ENCODE peak calls at places on chromosomes 2 and 18, in six cellular contexts. One of them, this sample, is unnamed.

GRCh38 chr2:105780606-105781005 is 35.9 kb downstream of the NCK2 start:
- ATAC-seq in A549: no peak
- ATAC-seq in GM12878: no peak
- ATAC-seq in HepG2: no peak
- ATAC-seq in upper lobe of left lung: no peak
- ATAC-seq in K562: no peak
- ATAC-seq in this sample: no peak

GRCh38 chr2:68472796-68473414 is 5.5 kb downstream of the APLF start:
- ATAC-seq in A549: no peak
- ATAC-seq in HepG2: no peak
- ATAC-seq in upper lobe of left lung: no peak
- ATAC-seq in GM12878: no peak
- ATAC-seq in K562: no peak
- ATAC-seq in this sample: no peak

GRCh38 chr2:31286230-31286629 is 52.3 kb downstream of the EHD3 start:
- ATAC-seq in upper lobe of left lung: no peak
- ATAC-seq in K562: no peak
- ATAC-seq in HepG2: no peak
- ATAC-seq in A549: no peak
- ATAC-seq in GM12878: no peak
- ATAC-seq in this sample: no peak

GRCh38 chr2:96689431-96689991 is 46.9 kb downstream of the FER1L5 start:
- ATAC-seq in HepG2: no peak
- ATAC-seq in K562: no peak
- ATAC-seq in A549: no peak
- ATAC-seq in GM12878: no peak
- ATAC-seq in upper lobe of left lung: no peak
- ATAC-seq in this sample: no peak

GRCh38 chr18:40985441-40985840 is 969.6 kb upstream of the PIK3C3 start:
- ATAC-seq in HepG2: no peak
- ATAC-seq in upper lobe of left lung: no peak
- ATAC-seq in A549: no peak
- ATAC-seq in K562: no peak
- ATAC-seq in GM12878: no peak
- ATAC-seq in this sample: no peak

GRCh38 chr2:191713837-191714236 is 35.9 kb downstream of the NABP1 start:
- ATAC-seq in K562: peak
- ATAC-seq in A549: peak
- ATAC-seq in GM12878: peak
- ATAC-seq in upper lobe of left lung: no peak
- ATAC-seq in HepG2: peak
- ATAC-seq in this sample: no peak

GRCh38 chr2:105518897-105519296 is 120.0 kb upstream of the FHL2 start:
- ATAC-seq in K562: peak
- ATAC-seq in upper lobe of left lung: no peak
- ATAC-seq in GM12878: no peak
- ATAC-seq in A549: no peak
- ATAC-seq in HepG2: peak
- ATAC-seq in this sample: no peak

GRCh38 chr18:64100136-64100922 is 48.6 kb downstream of the LINC00305 start:
- ATAC-seq in A549: no peak
- ATAC-seq in HepG2: no peak
- ATAC-seq in K562: no peak
- ATAC-seq in upper lobe of left lung: no peak
- ATAC-seq in GM12878: peak
- ATAC-seq in this sample: no peak

GRCh38 chr2:236348279-236348678 is 84.1 kb upstream of the ASB18 start:
- ATAC-seq in A549: no peak
- ATAC-seq in K562: no peak
- ATAC-seq in HepG2: no peak
- ATAC-seq in upper lobe of left lung: no peak
- ATAC-seq in GM12878: no peak
- ATAC-seq in this sample: no peak

GRCh38 chr2:202778217-202778616 is 93.3 kb downstream of the ICA1L start:
- ATAC-seq in A549: no peak
- ATAC-seq in GM12878: peak
- ATAC-seq in HepG2: no peak
- ATAC-seq in K562: no peak
- ATAC-seq in upper lobe of left lung: no peak
- ATAC-seq in this sample: no peak

GRCh38 chr2:96098900-96099590 is 17.3 kb downstream of the ADRA2B start:
- ATAC-seq in A549: no peak
- ATAC-seq in GM12878: no peak
- ATAC-seq in HepG2: peak
- ATAC-seq in K562: no peak
- ATAC-seq in upper lobe of left lung: no peak
- ATAC-seq in this sample: peak

GRCh38 chr18:3207565-3207964 is 12.2 kb downstream of the MYOM1 start:
- ATAC-seq in K562: peak
- ATAC-seq in A549: peak
- ATAC-seq in HepG2: peak
- ATAC-seq in GM12878: no peak
- ATAC-seq in upper lobe of left lung: no peak
- ATAC-seq in this sample: no peak

GRCh38 chr18:48941672-48942071 is 9.1 kb downstream of the SMAD7 start:
- ATAC-seq in K562: no peak
- ATAC-seq in A549: no peak
- ATAC-seq in GM12878: no peak
- ATAC-seq in HepG2: no peak
- ATAC-seq in upper lobe of left lung: no peak
- ATAC-seq in this sample: no peak

GRCh38 chr18:48943333-48943732 is 7.4 kb downstream of the SMAD7 start:
- ATAC-seq in K562: no peak
- ATAC-seq in upper lobe of left lung: no peak
- ATAC-seq in HepG2: no peak
- ATAC-seq in A549: no peak
- ATAC-seq in GM12878: no peak
- ATAC-seq in this sample: no peak

GRCh38 chr18:48943736-48944527 is 6.8 kb downstream of the SMAD7 start:
- ATAC-seq in HepG2: no peak
- ATAC-seq in A549: no peak
- ATAC-seq in upper lobe of left lung: no peak
- ATAC-seq in K562: no peak
- ATAC-seq in GM12878: no peak
- ATAC-seq in this sample: no peak

GRCh38 chr18:48942086-48942485 is 8.7 kb downstream of the SMAD7 start:
- ATAC-seq in HepG2: no peak
- ATAC-seq in upper lobe of left lung: no peak
- ATAC-seq in A549: no peak
- ATAC-seq in K562: no peak
- ATAC-seq in GM12878: no peak
- ATAC-seq in this sample: no peak

DNA sequence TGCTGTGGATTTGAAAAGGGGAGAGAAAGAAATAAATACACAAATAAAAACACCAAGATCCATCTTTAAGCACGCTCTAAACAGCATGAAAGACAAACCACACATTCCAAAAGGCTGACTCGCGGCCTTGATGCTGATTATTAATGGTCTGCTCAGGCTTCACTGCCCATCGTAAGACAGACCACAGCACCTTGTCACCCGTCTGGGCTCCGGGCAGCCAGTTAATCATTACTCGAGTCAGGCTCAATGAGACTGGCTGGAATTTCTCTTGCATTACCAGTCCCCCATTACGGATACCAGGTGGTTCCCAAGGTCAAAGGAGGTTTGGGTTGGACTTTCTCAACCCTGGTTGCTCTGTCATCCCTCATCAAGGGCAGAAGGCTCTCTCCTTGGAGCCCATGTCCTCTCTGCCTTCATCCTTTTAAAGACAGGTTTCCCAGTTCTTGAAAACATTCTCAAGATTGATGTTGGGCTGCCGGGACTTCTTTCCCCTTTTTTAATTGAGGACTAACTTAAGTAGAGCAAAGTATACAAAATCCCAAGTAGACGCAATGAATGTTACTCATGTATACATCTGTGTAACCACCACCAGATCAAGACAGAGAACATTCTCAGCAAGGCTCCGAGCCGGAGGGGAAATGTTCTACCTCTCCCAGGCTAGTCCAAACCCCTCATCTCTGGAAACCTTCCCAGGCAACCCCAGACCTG is 8.1 kb downstream of the SMAD7 start:
- ATAC-seq in GM12878: peak
- ATAC-seq in K562: no peak
- ATAC-seq in upper lobe of left lung: no peak
- ATAC-seq in A549: peak
- ATAC-seq in HepG2: peak
- ATAC-seq in this sample: no peak
- TF ChIP-seq EP300 in GM12878: no peak
- TF ChIP-seq EP300 in K562: no peak
- TF ChIP-seq EP300 in upper lobe of left lung: no peak
- TF ChIP-seq EP300 in A549: peak
- TF ChIP-seq EP300 in HepG2: no peak
- TF ChIP-seq EP300 in this sample: no peak

DNA sequence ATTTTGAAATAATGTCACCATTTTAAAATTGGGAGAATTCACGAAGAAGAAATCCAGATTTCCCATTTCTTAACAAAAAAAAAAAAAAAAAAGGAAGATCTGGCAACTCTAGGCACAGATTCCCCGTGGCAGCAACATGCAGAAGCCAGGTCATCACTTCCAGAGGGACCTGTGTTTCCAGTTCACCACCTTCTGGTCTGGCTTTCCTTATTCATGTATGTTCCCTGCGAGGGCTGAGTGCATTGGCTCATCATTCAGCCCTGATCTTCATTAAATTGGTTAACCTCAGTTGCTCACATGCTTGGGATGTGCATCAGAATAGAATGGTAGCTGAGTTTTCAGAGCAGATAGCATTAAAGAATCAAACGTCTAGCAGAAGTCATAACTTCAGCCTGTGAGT is 25.0 kb upstream of the MAP3K20 start:
- ATAC-seq in HepG2: no peak
- ATAC-seq in A549: no peak
- ATAC-seq in GM12878: no peak
- ATAC-seq in K562: peak
- ATAC-seq in upper lobe of left lung: no peak
- ATAC-seq in this sample: no peak
- TF ChIP-seq EP300 in HepG2: no peak
- TF ChIP-seq EP300 in A549: no peak
- TF ChIP-seq EP300 in GM12878: no peak
- TF ChIP-seq EP300 in K562: no peak
- TF ChIP-seq EP300 in upper lobe of left lung: no peak
- TF ChIP-seq EP300 in this sample: no peak

GRCh38 chr2:214389334-214389733 is 21.5 kb upstream of the VWC2L start:
- ATAC-seq in A549: no peak
- ATAC-seq in upper lobe of left lung: no peak
- ATAC-seq in GM12878: no peak
- ATAC-seq in HepG2: no peak
- ATAC-seq in K562: no peak
- ATAC-seq in this sample: no peak
- TF ChIP-seq EP300 in A549: no peak
- TF ChIP-seq EP300 in upper lobe of left lung: no peak
- TF ChIP-seq EP300 in GM12878: no peak
- TF ChIP-seq EP300 in HepG2: no peak
- TF ChIP-seq EP300 in K562: no peak
- TF ChIP-seq EP300 in this sample: no peak

DNA sequence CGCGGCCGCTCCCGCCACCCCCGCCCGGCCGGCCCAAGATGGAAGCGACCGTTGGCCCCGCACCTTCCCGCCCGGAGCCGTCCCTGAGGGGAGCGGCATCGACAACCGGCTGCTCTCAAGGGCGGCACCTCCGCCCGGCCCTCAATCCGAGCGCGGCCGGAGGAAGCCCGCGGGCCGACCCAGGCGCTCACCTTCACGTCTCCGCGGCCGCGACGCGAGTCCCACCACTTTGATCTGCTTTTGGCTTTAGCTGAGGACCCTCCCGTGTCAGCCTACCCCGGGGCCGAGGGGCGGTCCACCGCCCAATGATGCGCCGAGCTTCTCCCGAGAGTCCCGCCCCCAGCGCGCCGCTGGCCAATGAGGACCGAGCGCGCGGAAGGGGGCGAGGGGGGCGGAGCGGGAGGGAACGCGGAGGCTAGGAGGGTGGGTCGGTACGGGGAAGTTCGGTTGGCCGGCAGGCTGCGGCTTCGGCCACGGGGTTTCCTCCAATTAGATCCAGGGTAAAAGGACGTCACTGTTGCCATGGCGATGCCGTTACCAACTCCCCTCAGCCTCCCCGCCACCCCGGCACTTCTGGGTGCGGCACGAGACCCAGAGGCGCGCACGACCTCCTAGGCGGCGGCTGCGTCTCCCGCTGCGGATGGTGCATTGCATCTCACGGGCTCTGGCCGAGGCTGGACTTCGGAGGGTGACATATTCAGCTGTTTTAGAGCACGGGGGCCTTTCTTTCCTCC is at the start of gene YWHAQ:
- ATAC-seq in K562: peak
- ATAC-seq in HepG2: peak
- ATAC-seq in upper lobe of left lung: peak
- ATAC-seq in GM12878: peak
- ATAC-seq in A549: peak
- ATAC-seq in this sample: peak
- TF ChIP-seq EP300 in K562: peak
- TF ChIP-seq EP300 in HepG2: peak
- TF ChIP-seq EP300 in upper lobe of left lung: no peak
- TF ChIP-seq EP300 in GM12878: peak
- TF ChIP-seq EP300 in A549: no peak
- TF ChIP-seq EP300 in this sample: no peak

DNA sequence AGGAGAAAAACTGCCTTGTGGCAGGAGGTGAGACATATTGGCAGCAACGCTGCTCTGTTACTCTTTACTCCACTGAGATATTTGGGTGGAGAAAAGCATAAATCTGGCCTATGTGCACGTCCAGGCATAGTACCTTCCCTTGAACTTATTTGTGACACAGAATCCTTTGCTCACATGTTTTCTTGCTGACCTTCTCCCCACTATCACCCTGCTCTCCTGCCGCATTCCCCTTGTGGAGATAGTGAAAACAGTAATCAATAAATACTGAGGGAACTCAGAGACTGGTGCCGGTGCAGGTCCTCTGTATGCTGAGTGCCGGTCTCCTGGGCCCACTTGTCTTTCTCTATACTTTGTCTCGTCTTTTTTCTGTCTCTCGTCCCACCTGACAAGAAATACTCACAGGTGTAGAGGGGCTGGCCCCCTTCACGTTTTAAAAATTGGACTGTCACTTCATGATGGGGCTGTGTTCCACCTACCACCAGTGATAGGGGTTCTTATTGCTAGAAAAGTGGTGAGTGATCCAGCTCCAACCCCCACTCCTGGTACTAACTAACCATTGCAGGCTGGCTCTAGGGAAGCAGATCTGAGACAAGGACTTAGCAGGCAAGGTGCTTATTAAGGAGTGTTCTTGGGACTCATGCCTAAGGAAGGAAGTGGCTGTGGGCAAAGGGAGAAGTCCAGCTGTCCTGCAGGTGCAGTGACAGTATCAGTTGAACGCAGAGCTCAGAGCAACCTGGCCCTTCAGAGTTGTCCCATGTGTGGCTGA is 51.7 kb downstream of the LONRF2 start:
- ATAC-seq in GM12878: no peak
- ATAC-seq in HepG2: no peak
- ATAC-seq in upper lobe of left lung: no peak
- ATAC-seq in K562: no peak
- ATAC-seq in A549: no peak
- ATAC-seq in this sample: no peak
- TF ChIP-seq EP300 in GM12878: no peak
- TF ChIP-seq EP300 in HepG2: no peak
- TF ChIP-seq EP300 in upper lobe of left lung: no peak
- TF ChIP-seq EP300 in K562: no peak
- TF ChIP-seq EP300 in A549: no peak
- TF ChIP-seq EP300 in this sample: no peak

DNA sequence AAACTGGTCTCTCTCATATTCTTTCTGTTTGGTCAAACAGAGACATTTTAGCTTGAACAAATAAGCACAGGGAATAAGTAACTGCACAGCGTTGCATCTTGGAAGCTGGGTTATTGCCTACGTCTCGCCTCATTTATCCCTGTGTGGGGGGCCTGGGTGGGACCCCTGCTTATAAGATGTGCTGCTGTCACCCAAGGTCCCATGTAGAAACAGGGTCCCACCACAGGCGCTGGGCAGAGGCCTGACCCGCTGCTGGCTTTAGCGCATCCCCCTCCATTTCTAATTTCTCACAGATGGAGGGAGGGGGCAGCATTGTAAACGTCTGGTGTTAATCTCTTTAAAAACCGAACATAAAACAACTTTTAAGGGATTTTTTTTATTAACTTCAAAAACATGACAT is 207.8 kb downstream of the HDAC4 start:
- ATAC-seq in K562: no peak
- ATAC-seq in GM12878: no peak
- ATAC-seq in HepG2: no peak
- ATAC-seq in A549: no peak
- ATAC-seq in upper lobe of left lung: no peak
- ATAC-seq in this sample: no peak
- TF ChIP-seq EP300 in K562: no peak
- TF ChIP-seq EP300 in GM12878: no peak
- TF ChIP-seq EP300 in HepG2: no peak
- TF ChIP-seq EP300 in A549: no peak
- TF ChIP-seq EP300 in upper lobe of left lung: no peak
- TF ChIP-seq EP300 in this sample: no peak